ENCODE peak calls at places on chromosomes 12 and 14, in eight cellular contexts. One of them, this sample, is unnamed.

GRCh38 chr12:83145325-83145724 is 458.6 kb downstream of the TMTC2 start:
- DNase-seq in activated naive CD4-positive, alpha-beta T cell treated with anti-CD3 and anti-CD28 coated beads, Interleukin-2, amount 50 U/mL, for 72 hours: no peak
- DNase-seq in activated CD4-positive, alpha-beta T cell treated with anti-CD3 and anti-CD28 coated beads for 1 hour: no peak
- DNase-seq in GM20000: no peak
- DNase-seq in Caco-2: no peak
- DNase-seq in GF-D8: no peak
- DNase-seq in frontal cortex: no peak
- DNase-seq in NCI-H748 treated with DMSO at 0.1 percent for 48 hours: no peak
- DNase-seq in this sample: no peak

GRCh38 chr14:68285421-68286179 is 466.0 kb downstream of the RAD51B start:
- DNase-seq in Caco-2: no peak
- DNase-seq in NCI-H748 treated with DMSO at 0.1 percent for 48 hours: no peak
- DNase-seq in GM20000: no peak
- DNase-seq in GF-D8: peak; percentile 90
- DNase-seq in activated CD4-positive, alpha-beta T cell treated with anti-CD3 and anti-CD28 coated beads for 1 hour: peak; percentile 19
- DNase-seq in frontal cortex: no peak
- DNase-seq in activated naive CD4-positive, alpha-beta T cell treated with anti-CD3 and anti-CD28 coated beads, Interleukin-2, amount 50 U/mL, for 72 hours: peak; percentile 39
- DNase-seq in this sample: peak; percentile 48

GRCh38 chr12:8544295-8544694 is 3.6 kb upstream of the CLEC4E start:
- DNase-seq in NCI-H748 treated with DMSO at 0.1 percent for 48 hours: peak; percentile 12
- DNase-seq in Caco-2: peak; percentile 84
- DNase-seq in frontal cortex: peak; percentile 49
- DNase-seq in GF-D8: no peak
- DNase-seq in activated CD4-positive, alpha-beta T cell treated with anti-CD3 and anti-CD28 coated beads for 1 hour: peak; percentile 51
- DNase-seq in GM20000: peak; percentile 72
- DNase-seq in activated naive CD4-positive, alpha-beta T cell treated with anti-CD3 and anti-CD28 coated beads, Interleukin-2, amount 50 U/mL, for 72 hours: peak; percentile 79
- DNase-seq in this sample: no peak

GRCh38 chr14:50237448-50237847 is 6.1 kb upstream of the SOS2 start:
- DNase-seq in frontal cortex: no peak
- DNase-seq in activated naive CD4-positive, alpha-beta T cell treated with anti-CD3 and anti-CD28 coated beads, Interleukin-2, amount 50 U/mL, for 72 hours: no peak
- DNase-seq in activated CD4-positive, alpha-beta T cell treated with anti-CD3 and anti-CD28 coated beads for 1 hour: no peak
- DNase-seq in GM20000: no peak
- DNase-seq in NCI-H748 treated with DMSO at 0.1 percent for 48 hours: no peak
- DNase-seq in Caco-2: no peak
- DNase-seq in GF-D8: peak; percentile 94
- DNase-seq in this sample: no peak

GRCh38 chr12:53052419-53053222 is 2.8 kb downstream of the TNS2 start:
- DNase-seq in activated CD4-positive, alpha-beta T cell treated with anti-CD3 and anti-CD28 coated beads for 1 hour: no peak
- DNase-seq in GM20000: no peak
- DNase-seq in activated naive CD4-positive, alpha-beta T cell treated with anti-CD3 and anti-CD28 coated beads, Interleukin-2, amount 50 U/mL, for 72 hours: no peak
- DNase-seq in Caco-2: no peak
- DNase-seq in NCI-H748 treated with DMSO at 0.1 percent for 48 hours: no peak
- DNase-seq in GF-D8: no peak
- DNase-seq in frontal cortex: no peak
- DNase-seq in this sample: no peak

GRCh38 chr14:61444215-61444768 is 122.9 kb downstream of the PRKCH start:
- DNase-seq in activated naive CD4-positive, alpha-beta T cell treated with anti-CD3 and anti-CD28 coated beads, Interleukin-2, amount 50 U/mL, for 72 hours: peak; percentile 43
- DNase-seq in activated CD4-positive, alpha-beta T cell treated with anti-CD3 and anti-CD28 coated beads for 1 hour: peak; percentile 55
- DNase-seq in NCI-H748 treated with DMSO at 0.1 percent for 48 hours: no peak
- DNase-seq in GF-D8: no peak
- DNase-seq in GM20000: peak; percentile 65
- DNase-seq in Caco-2: no peak
- DNase-seq in frontal cortex: no peak
- DNase-seq in this sample: no peak

GRCh38 chr12:120669055-120669828 is 17.7 kb upstream of the MLEC start:
- DNase-seq in activated CD4-positive, alpha-beta T cell treated with anti-CD3 and anti-CD28 coated beads for 1 hour: no peak
- DNase-seq in frontal cortex: no peak
- DNase-seq in GM20000: peak; percentile 50
- DNase-seq in NCI-H748 treated with DMSO at 0.1 percent for 48 hours: no peak
- DNase-seq in GF-D8: no peak
- DNase-seq in activated naive CD4-positive, alpha-beta T cell treated with anti-CD3 and anti-CD28 coated beads, Interleukin-2, amount 50 U/mL, for 72 hours: no peak
- DNase-seq in Caco-2: no peak
- DNase-seq in this sample: peak; percentile 43

GRCh38 chr12:1870086-1870485 is 48.4 kb downstream of the CACNA2D4 start:
- DNase-seq in NCI-H748 treated with DMSO at 0.1 percent for 48 hours: no peak
- DNase-seq in Caco-2: no peak
- DNase-seq in activated CD4-positive, alpha-beta T cell treated with anti-CD3 and anti-CD28 coated beads for 1 hour: no peak
- DNase-seq in frontal cortex: no peak
- DNase-seq in GF-D8: no peak
- DNase-seq in activated naive CD4-positive, alpha-beta T cell treated with anti-CD3 and anti-CD28 coated beads, Interleukin-2, amount 50 U/mL, for 72 hours: no peak
- DNase-seq in GM20000: no peak
- DNase-seq in this sample: no peak

GRCh38 chr12:40375076-40375475 is 150.3 kb downstream of the LRRK2 start:
- DNase-seq in activated naive CD4-positive, alpha-beta T cell treated with anti-CD3 and anti-CD28 coated beads, Interleukin-2, amount 50 U/mL, for 72 hours: no peak
- DNase-seq in NCI-H748 treated with DMSO at 0.1 percent for 48 hours: peak; percentile 2
- DNase-seq in activated CD4-positive, alpha-beta T cell treated with anti-CD3 and anti-CD28 coated beads for 1 hour: no peak
- DNase-seq in GM20000: no peak
- DNase-seq in GF-D8: no peak
- DNase-seq in frontal cortex: no peak
- DNase-seq in Caco-2: peak; percentile 6
- DNase-seq in this sample: no peak

GRCh38 chr12:104602426-104602825 is 145.7 kb downstream of the CHST11 start:
- DNase-seq in GF-D8: no peak
- DNase-seq in frontal cortex: no peak
- DNase-seq in activated CD4-positive, alpha-beta T cell treated with anti-CD3 and anti-CD28 coated beads for 1 hour: no peak
- DNase-seq in GM20000: no peak
- DNase-seq in NCI-H748 treated with DMSO at 0.1 percent for 48 hours: no peak
- DNase-seq in Caco-2: no peak
- DNase-seq in activated naive CD4-positive, alpha-beta T cell treated with anti-CD3 and anti-CD28 coated beads, Interleukin-2, amount 50 U/mL, for 72 hours: no peak
- DNase-seq in this sample: no peak

GRCh38 chr12:122368361-122369073 is 54.0 kb downstream of the CLIP1 start:
- DNase-seq in Caco-2: peak; percentile 70
- DNase-seq in GF-D8: no peak
- DNase-seq in GM20000: no peak
- DNase-seq in frontal cortex: no peak
- DNase-seq in activated CD4-positive, alpha-beta T cell treated with anti-CD3 and anti-CD28 coated beads for 1 hour: no peak
- DNase-seq in NCI-H748 treated with DMSO at 0.1 percent for 48 hours: no peak
- DNase-seq in activated naive CD4-positive, alpha-beta T cell treated with anti-CD3 and anti-CD28 coated beads, Interleukin-2, amount 50 U/mL, for 72 hours: no peak
- DNase-seq in this sample: no peak

GRCh38 chr14:69779088-69779487 is 12.1 kb downstream of the SRSF5 start:
- DNase-seq in GM20000: no peak
- DNase-seq in activated CD4-positive, alpha-beta T cell treated with anti-CD3 and anti-CD28 coated beads for 1 hour: no peak
- DNase-seq in GF-D8: no peak
- DNase-seq in activated naive CD4-positive, alpha-beta T cell treated with anti-CD3 and anti-CD28 coated beads, Interleukin-2, amount 50 U/mL, for 72 hours: no peak
- DNase-seq in Caco-2: no peak
- DNase-seq in frontal cortex: no peak
- DNase-seq in NCI-H748 treated with DMSO at 0.1 percent for 48 hours: no peak
- DNase-seq in this sample: no peak

GRCh38 chr14:75150150-75150549 is 23.3 kb upstream of the NEK9 start:
- DNase-seq in activated CD4-positive, alpha-beta T cell treated with anti-CD3 and anti-CD28 coated beads for 1 hour: no peak
- DNase-seq in GF-D8: no peak
- DNase-seq in frontal cortex: no peak
- DNase-seq in GM20000: no peak
- DNase-seq in NCI-H748 treated with DMSO at 0.1 percent for 48 hours: no peak
- DNase-seq in activated naive CD4-positive, alpha-beta T cell treated with anti-CD3 and anti-CD28 coated beads, Interleukin-2, amount 50 U/mL, for 72 hours: no peak
- DNase-seq in Caco-2: no peak
- DNase-seq in this sample: no peak

This sample was measured in activated B cell treated with CpG ODN at 0.5 μM for 24 hours.